ENCODE peak calls at places on chromosomes 7 and 10, in ten cellular contexts. J is osteocyte, U is astrocyte of the spinal cord, I is GM12865, C is endothelial cell, G is vagina, W is lower lobe of right lung, A is suprapubic skin, E is mucosa of descending colon, N is kidney epithelial cell. Z is an unnamed sample.

GRCh38 chr7:73454424-73454823 is 20.8 kb downstream of the FZD9 start:
- DNase-seq in C (no peak), W (no peak), N (no peak), A (no peak), E (no peak), U (no peak), I (no peak), J (no peak), G (no peak), Z (no peak)

GRCh38 chr10:71965623-71966022 is 1.4 kb downstream of the CHST3 start:
- DNase-seq in C (no peak), A (no peak), G (no peak), E (no peak), U (no peak), N (no peak), J (no peak), W (no peak), I (no peak), Z (no peak)

GRCh38 chr10:33005322-33006282 is 47.6 kb upstream of the ITGB1 start:
- DNase-seq in W (peak; percentile 88), U (peak; percentile 97), C (peak; percentile 68), E (peak; percentile 81), N (peak; percentile 96), G (no peak), A (peak; percentile 88), I (peak; percentile 44), J (peak; percentile 92), Z (peak; percentile 40)

GRCh38 chr10:87850742-87851205 is 12.6 kb downstream of the KLLN start:
- DNase-seq in C (peak; percentile 50), J (no peak), I (peak; percentile 64), A (no peak), E (peak; percentile 54), U (peak; percentile 72), G (no peak), W (peak; percentile 55), N (no peak), Z (peak; percentile 46)

GRCh38 chr7:69564454-69565417 is 33.5 kb upstream of the AUTS2 start:
- DNase-seq in N (peak; percentile 4), C (no peak), I (peak; percentile 80), G (no peak), J (peak; percentile 86), W (no peak), A (no peak), U (peak; percentile 43), E (no peak), Z (no peak)

GRCh38 chr7:28685291-28685659 is 272.9 kb downstream of the TRIL start:
- DNase-seq in C (no peak), A (no peak), G (no peak), J (no peak), U (no peak), E (peak; percentile 30), I (no peak), W (peak; percentile 62), N (no peak), Z (no peak)

GRCh38 chr10:102764340-102765257 is 20.9 kb downstream of the WBP1L start:
- DNase-seq in G (no peak), A (no peak), C (no peak), W (no peak), I (no peak), U (no peak), N (no peak), J (no peak), E (no peak), Z (no peak)

GRCh38 chr10:7718685-7719084 is 15.6 kb downstream of the ITIH2 start:
- DNase-seq in C (no peak), G (no peak), N (no peak), A (no peak), I (no peak), U (no peak), E (no peak), J (no peak), W (no peak), Z (no peak)

GRCh38 chr7:88361357-88361756 is 54.7 kb upstream of the STEAP4 start:
- DNase-seq in N (peak; percentile 47), G (no peak), U (no peak), I (peak; percentile 31), W (no peak), C (peak; percentile 15), J (no peak), A (no peak), E (no peak), Z (no peak)

GRCh38 chr10:86956195-86956840 is 1.1 kb downstream of the MMRN2 start:
- DNase-seq in G (no peak), E (no peak), J (no peak), C (no peak), N (no peak), I (no peak), U (no peak), A (no peak), W (peak; percentile 35), Z (no peak)

GRCh38 chr7:1591396-1591795 is 21.6 kb upstream of the PSMG3 start:
- DNase-seq in G (no peak), E (no peak), I (no peak), A (no peak), C (no peak), J (no peak), W (no peak), U (no peak), N (no peak), Z (no peak)

GRCh38 chr7:104395162-104395561 is 66.8 kb downstream of the LHFPL3 start:
- DNase-seq in W (no peak), G (no peak), N (no peak), U (no peak), J (no peak), I (no peak), C (no peak), A (no peak), E (no peak), Z (no peak)

GRCh38 chr7:140349172-140349771 is 49.1 kb downstream of the SLC37A3 start:
- DNase-seq in C (peak; percentile 26), G (no peak), E (no peak), U (peak; percentile 36), I (no peak), N (no peak), J (no peak), W (no peak), A (no peak), Z (no peak)

DNA sequence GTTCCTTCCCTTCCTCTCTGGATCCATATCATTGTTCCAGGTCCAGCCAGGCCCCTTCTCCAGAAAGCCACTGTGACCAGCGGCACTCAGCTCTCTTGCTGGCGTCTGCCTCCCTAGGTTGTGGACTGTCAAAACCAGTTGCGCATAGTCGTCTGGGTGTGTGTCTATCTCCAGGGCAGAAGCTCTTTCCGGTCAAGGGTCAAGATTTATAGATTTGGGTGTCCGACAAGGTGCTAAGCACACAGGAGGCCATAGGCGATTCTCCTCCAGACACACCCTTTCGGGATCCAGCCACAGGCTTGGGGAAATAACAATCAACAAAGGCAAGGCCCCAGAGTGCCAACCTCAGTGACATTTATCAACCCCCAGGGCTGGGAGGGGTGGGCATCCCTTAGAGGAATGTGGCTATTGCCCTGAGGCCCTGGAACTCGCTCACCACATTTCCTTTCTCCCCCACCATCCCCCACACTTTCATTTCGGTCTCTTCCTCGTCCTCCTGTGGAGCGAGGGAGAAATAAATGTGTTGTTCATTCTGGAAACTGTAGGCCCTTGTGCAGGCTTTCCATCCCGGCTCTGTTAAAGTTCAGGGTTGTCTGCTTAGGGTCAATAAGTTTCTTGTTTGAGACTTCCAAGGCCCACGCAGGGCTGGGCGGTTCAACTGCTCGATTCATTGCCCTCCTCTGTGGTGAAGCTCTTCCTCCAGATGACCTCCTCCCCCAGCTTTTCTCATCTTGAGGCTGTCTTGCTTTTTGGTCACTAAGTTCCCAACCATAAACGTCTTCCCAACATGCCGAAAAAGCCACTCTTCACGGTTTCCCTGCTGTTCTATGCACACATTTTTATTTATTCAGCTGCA is 57.9 kb downstream of the AFAP1L2 start:
- DNase-seq in G (no peak), A (no peak), W (no peak), C (no peak), U (peak; percentile 78), I (peak; percentile 34), J (no peak), N (no peak), E (no peak), Z (no peak)
- TF ChIP-seq CTCF in G (no peak), A (no peak), W (no peak), C (no peak), U (no peak), I (no peak), J (no peak), N (no peak), E (no peak), Z (no peak)

DNA sequence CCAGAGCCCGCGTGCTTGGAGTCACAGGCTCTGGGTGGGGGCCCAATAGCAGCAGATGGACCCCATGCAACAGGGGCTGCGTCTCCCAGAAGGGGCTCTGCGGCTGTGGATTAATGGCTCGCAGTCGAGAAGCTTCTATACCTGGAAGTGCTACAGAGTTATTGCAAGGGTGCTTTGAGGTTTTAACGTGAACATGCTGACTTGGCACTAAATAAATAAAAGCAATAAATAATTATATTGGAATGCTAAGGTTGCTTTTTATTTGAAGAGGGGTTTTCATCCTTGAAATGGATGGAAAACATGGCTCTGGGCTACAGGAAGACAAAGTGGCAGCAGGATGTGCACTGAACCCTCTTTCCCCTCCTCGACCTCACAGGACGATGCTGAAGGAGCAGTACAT is 122.4 kb downstream of the PAXIP1 start:
- DNase-seq in A (no peak), G (no peak), W (no peak), E (no peak), J (no peak), C (no peak), I (no peak), N (no peak), U (no peak), Z (no peak)
- TF ChIP-seq CTCF in A (no peak), G (no peak), W (no peak), E (no peak), J (no peak), C (no peak), I (no peak), N (no peak), U (no peak), Z (no peak)

GRCh38 chr10:84966708-84967441 is 638.5 kb downstream of the CCSER2 start:
- DNase-seq in E (no peak), A (no peak), I (no peak), C (no peak), G (no peak), W (no peak), N (no peak), U (no peak), J (no peak), Z (no peak)
- TF ChIP-seq CTCF in E (no peak), A (no peak), I (no peak), C (no peak), G (no peak), W (no peak), N (no peak), U (no peak), J (no peak), Z (no peak)

GRCh38 chr10:109956454-109957091 is 33.3 kb upstream of the XPNPEP1 start:
- DNase-seq in C (peak; percentile 26), E (no peak), W (no peak), A (no peak), G (no peak), N (no peak), I (peak; percentile 85), J (no peak), U (peak; percentile 46), Z (peak; percentile 62)
- TF ChIP-seq CTCF in C (peak; percentile 82), E (peak; percentile 30), W (peak; percentile 51), A (no peak), G (no peak), N (peak; percentile 73), I (peak; percentile 65), J (peak; percentile 55), U (peak; percentile 67), Z (peak; percentile 67)

GRCh38 chr7:158572000-158572828 is 15.4 kb downstream of the PTPRN2 start:
- DNase-seq in G (no peak), N (no peak), J (no peak), I (no peak), U (no peak), W (no peak), E (peak; percentile 37), A (no peak), C (no peak), Z (no peak)
- TF ChIP-seq CTCF in G (no peak), N (no peak), J (no peak), I (no peak), U (no peak), W (no peak), E (no peak), A (no peak), C (no peak), Z (no peak)

Z was measured in GM10248.